ENCODE peak calls at places on chromosomes 13 and 19, in four cellular contexts. D is epithelial cell of prostate, S is ascending aorta, I is brain microvascular endothelial cell. F is an unnamed sample.
A peak's percentile ranks its signal among the peaks of the same experiment; 100 is the strongest.

GRCh38 chr19:15869109-15869555 is 28.7 kb downstream of the CYP4F2 start:
- DNase-seq in S (peak; percentile 52), D (peak; percentile 91), I (peak; percentile 7), F (no peak)

GRCh38 chr19:5851302-5851701 is at the start of gene FUT3:
- DNase-seq in I (no peak), D (peak; percentile 59), S (no peak), F (no peak)

GRCh38 chr19:55440411-55441105 is 2.5 kb downstream of the SHISA7 start:
- DNase-seq in S (no peak), I (no peak), D (no peak), F (no peak)

GRCh38 chr19:58559275-58560006 is 1.0 kb upstream of the UBE2M start:
- DNase-seq in I (peak; percentile 85), S (peak; percentile 95), D (no peak), F (no peak)

GRCh38 chr13:100811906-100812305 is 137.3 kb upstream of the TMTC4 start:
- DNase-seq in D (no peak), I (no peak), S (no peak), F (no peak)

GRCh38 chr13:49877629-49878218 is 58.4 kb downstream of the SPRYD7 start:
- DNase-seq in D (no peak), S (no peak), I (no peak), F (no peak)

GRCh38 chr19:39247701-39248664 is 673 bp downstream of the IFNL4 start:
- DNase-seq in D (no peak), I (no peak), S (no peak), F (no peak)

GRCh38 chr19:44553478-44554171 is 24.1 kb upstream of the CEACAM20 start:
- DNase-seq in S (no peak), D (peak; percentile 88), I (peak; percentile 15), F (no peak)

GRCh38 chr19:55321466-55321865 is 3.7 kb downstream of the TMEM150B start:
- DNase-seq in S (no peak), I (no peak), D (no peak), F (no peak)

GRCh38 chr19:43738780-43739211 is 16.0 kb downstream of the SMG9 start:
- DNase-seq in D (no peak), S (no peak), I (no peak), F (no peak)

GRCh38 chr19:17841810-17842662 is 5.7 kb downstream of the JAK3 start:
- DNase-seq in I (peak; percentile 84), D (peak; percentile 34), S (no peak), F (peak; percentile 49)

GRCh38 chr19:2633693-2634075 is 68.8 kb downstream of the GNG7 start:
- DNase-seq in S (no peak), I (no peak), D (no peak), F (no peak)

GRCh38 chr19:11106477-11106876 is 17.2 kb downstream of the LDLR start:
- DNase-seq in S (no peak), D (no peak), I (no peak), F (no peak)

GRCh38 chr13:113951246-113951999 is 22.5 kb downstream of the C13orf46 start:
- DNase-seq in D (no peak), S (peak; percentile 92), I (peak; percentile 31), F (peak; percentile 55)

GRCh38 chr13:73090812-73091187 is 32.0 kb downstream of the KLF5 start:
- DNase-seq in S (no peak), D (no peak), I (no peak), F (no peak)

GRCh38 chr19:33234092-33234491 is 8.4 kb upstream of the SLC7A10 start:
- DNase-seq in I (no peak), S (no peak), D (no peak), F (no peak)

GRCh38 chr19:49686503-49687088 is 2.8 kb upstream of the ADM5 start:
- DNase-seq in D (no peak), I (no peak), S (no peak), F (no peak)
- H3K27ac ChIP-seq in D (no peak overlapping the region), I (no peak overlapping the region), S (no peak overlapping the region), F (no peak overlapping the region)

DNA sequence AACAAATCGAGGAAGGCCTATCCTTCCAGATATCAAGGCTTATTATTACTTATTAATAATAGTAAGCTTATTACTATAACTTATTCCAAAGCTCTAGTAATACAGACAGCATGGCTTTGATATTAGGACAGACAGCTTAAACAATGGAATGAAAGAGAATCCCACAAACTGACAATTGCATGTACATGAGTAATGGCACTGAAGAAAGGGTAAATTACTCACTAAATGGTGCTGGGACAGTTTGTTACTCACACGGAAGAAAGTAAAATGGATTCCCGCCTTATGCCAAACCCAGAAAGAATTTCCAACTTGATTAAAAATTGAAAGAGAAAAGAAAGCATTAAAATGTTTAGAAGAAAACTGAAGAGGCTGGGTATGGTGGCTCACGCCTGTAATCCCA is 60.3 kb downstream of the MIPEP start:
- DNase-seq in S (no peak), D (peak; percentile 10), I (no peak), F (no peak)
- H3K27ac ChIP-seq in S (no peak overlapping the region), D (peak overlapping the region; percentile 25), I (no peak overlapping the region), F (no peak overlapping the region)

DNA sequence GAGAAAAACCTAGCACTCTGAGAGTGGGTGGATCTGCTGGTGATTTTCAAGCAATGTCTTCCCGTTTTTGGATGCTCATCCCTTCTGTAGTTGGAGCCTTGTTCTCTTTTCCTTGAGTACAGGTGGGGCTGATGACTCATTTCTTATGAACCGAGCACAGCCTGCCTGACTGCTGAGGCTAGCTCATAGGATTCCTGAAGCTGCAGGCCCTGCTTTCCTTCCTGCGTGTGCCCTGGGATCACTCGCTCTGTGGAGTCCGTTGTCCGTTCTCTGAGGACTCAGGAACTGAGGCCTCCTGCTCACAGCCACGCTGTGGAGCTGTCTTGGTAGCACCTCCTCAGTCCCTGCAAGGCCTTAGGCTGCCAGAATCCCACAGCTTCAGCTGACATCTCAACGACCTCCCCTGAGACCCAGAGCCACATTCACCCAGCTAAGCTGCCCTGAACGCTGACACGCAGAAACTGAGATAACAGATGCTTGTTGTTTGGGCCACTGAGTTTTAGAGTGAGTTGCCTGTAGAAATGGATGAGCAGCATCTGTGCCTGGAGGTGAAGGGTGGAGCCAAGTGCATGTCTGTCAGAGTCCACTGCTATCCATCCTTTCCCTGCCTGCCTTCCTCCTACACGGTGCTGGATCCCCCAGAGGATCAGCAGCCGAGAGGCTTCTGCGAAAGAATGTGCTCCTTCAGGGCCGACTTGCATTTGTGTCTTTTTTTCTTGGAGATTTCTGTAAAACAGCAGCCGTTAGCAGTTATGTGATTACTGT is 73.0 kb downstream of the ARHGEF7 start:
- DNase-seq in I (no peak), S (no peak), D (peak; percentile 37), F (no peak)
- H3K27ac ChIP-seq in I (peak overlapping the region; percentile 32), S (peak overlapping the region; percentile 94), D (peak overlapping the region; percentile 33), F (no peak overlapping the region)

DNA sequence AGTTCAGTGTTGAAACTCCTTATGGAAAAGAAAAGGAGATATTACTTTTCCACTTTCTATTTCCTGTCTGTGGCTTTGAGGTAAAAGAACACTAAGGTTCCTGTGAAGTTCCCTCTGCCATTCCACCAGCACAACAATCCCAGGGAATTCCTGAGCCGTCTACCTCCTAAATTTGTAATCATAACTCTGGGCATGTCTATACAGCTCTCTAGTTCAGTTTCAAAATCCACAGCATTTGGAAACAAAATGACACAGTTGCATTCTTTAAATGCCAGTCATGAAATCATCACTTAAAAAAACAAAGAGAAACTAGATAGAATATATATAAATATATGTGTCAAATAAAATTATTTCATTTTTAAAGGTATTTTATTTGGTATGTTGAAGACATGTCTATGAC is 9.0 kb upstream of the THSD1 start:
- DNase-seq in D (peak; percentile 49), I (peak; percentile 58), S (no peak), F (no peak)
- H3K27ac ChIP-seq in D (peak overlapping the region; percentile 92), I (peak overlapping the region; percentile 86), S (no peak overlapping the region), F (no peak overlapping the region)

GRCh38 chr19:51410950-51411748 is 6.3 kb downstream of the SIGLEC10 start:
- DNase-seq in S (no peak), I (no peak), D (no peak), F (no peak)
- H3K27ac ChIP-seq in S (no peak overlapping the region), I (no peak overlapping the region), D (no peak overlapping the region), F (no peak overlapping the region)

DNA sequence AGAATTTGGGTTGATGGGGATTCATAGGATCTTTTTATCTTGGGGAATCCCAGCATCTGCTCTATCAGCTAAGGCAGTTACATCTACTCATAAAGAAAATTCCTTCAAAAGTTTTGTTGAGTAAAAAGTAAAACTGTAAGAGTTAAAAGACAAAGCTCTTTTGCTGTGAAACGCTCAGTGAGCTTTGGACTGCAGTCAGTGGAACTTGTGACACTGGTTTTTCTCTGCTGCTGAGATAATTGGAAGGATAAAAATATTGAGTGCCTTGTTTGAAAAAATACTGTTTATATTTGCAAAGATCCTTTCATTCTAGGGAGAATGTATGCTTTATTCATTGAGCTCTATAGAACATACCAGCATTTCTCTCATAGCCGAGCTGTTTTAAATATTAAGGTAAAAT is 5.3 kb downstream of the NAXD start:
- DNase-seq in D (no peak), I (no peak), S (no peak), F (no peak)
- H3K27ac ChIP-seq in D (no peak overlapping the region), I (no peak overlapping the region), S (no peak overlapping the region), F (no peak overlapping the region)

GRCh38 chr13:80113714-80114454 is 227.0 kb downstream of the SPRY2 start:
- DNase-seq in I (no peak), S (no peak), D (no peak), F (no peak)

GRCh38 chr13:80105350-80105749 is 235.6 kb downstream of the SPRY2 start:
- DNase-seq in S (no peak), I (no peak), D (no peak), F (no peak)

GRCh38 chr13:80109313-80109712 is 231.6 kb downstream of the SPRY2 start:
- DNase-seq in I (no peak), D (no peak), S (no peak), F (no peak)
- H3K27ac ChIP-seq in I (no peak overlapping the region), D (no peak overlapping the region), S (no peak overlapping the region), F (no peak overlapping the region)

GRCh38 chr13:40509876-40510275 is 156.6 kb downstream of the FOXO1 start:
- DNase-seq in S (no peak), D (no peak), I (no peak), F (no peak)

GRCh38 chr13:40508767-40509342 is 157.6 kb downstream of the FOXO1 start:
- DNase-seq in D (no peak), S (no peak), I (no peak), F (no peak)

GRCh38 chr13:40505196-40505595 is 161.2 kb downstream of the FOXO1 start:
- DNase-seq in D (no peak), I (no peak), S (no peak), F (no peak)

GRCh38 chr13:40506592-40507446 is 159.6 kb downstream of the FOXO1 start:
- DNase-seq in I (no peak), D (no peak), S (no peak), F (no peak)

DNA sequence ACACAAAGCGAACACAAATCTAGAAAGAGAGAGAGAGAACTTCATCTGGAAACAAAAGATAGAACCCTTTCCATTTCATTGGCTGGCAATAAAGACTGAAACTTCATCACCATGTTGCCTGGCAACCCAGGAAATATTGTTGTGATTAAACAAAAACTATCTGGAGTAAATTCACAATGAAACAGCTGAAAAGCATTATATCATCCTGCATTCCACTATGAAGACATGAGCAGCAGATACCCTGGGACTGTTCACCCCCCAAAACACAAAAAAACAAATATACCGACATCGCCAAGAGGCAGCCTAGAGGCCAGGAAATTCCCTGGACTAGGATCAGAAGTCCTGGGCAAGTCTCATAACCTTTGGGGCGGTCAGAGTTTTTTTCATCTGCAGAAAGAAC is 158.3 kb downstream of the FOXO1 start:
- DNase-seq in S (no peak), I (peak; percentile 87), D (no peak), F (no peak)
- H3K27ac ChIP-seq in S (no peak overlapping the region), I (peak overlapping the region; percentile 69), D (no peak overlapping the region), F (no peak overlapping the region)